ENCODE peak calls at places on chromosome 7, in seven cellular contexts. M, I, G, W, S, R and Y are unnamed samples.

GRCh38 chr7:107414198-107414597 is 55.7 kb upstream of the GPR22 start:
- DNase-seq in M (no peak), I (no peak), G (no peak), W (no peak), S (no peak), R (no peak), Y (no peak)

GRCh38 chr7:19957664-19958063 is 184.2 kb upstream of the TMEM196 start:
- DNase-seq in M (no peak), I (no peak), G (no peak), W (peak), S (no peak), R (no peak), Y (no peak)

GRCh38 chr7:909358-910329 is 33.3 kb downstream of the GET4 start:
- DNase-seq in M (peak), I (peak), G (peak), W (peak), S (no peak), R (no peak), Y (no peak)

GRCh38 chr7:121557034-121557892 is 161.2 kb upstream of the FAM3C start:
- DNase-seq in M (no peak), I (no peak), G (no peak), W (no peak), S (no peak), R (no peak), Y (no peak)

GRCh38 chr7:51647931-51648351 is 331.3 kb upstream of the COBL start:
- DNase-seq in M (no peak), I (no peak), G (peak), W (no peak), S (peak), R (no peak), Y (no peak)

GRCh38 chr7:102942181-102942882 is 29.5 kb downstream of the LRRC17 start:
- DNase-seq in M (no peak), I (no peak), G (no peak), W (no peak), S (no peak), R (no peak), Y (no peak)

GRCh38 chr7:70298780-70299446 is 700.6 kb downstream of the AUTS2 start:
- DNase-seq in M (no peak), I (no peak), G (no peak), W (peak), S (no peak), R (no peak), Y (no peak)

GRCh38 chr7:20219062-20219445 is 1.9 kb upstream of the MACC1 start:
- DNase-seq in M (no peak), I (no peak), G (no peak), W (no peak), S (no peak), R (no peak), Y (no peak)

GRCh38 chr7:80858141-80858903 is 60.5 kb downstream of the SEMA3C start:
- DNase-seq in M (no peak), I (no peak), G (no peak), W (no peak), S (no peak), R (no peak), Y (peak)

GRCh38 chr7:143884978-143885559 is 16.9 kb downstream of the TCAF1 start:
- DNase-seq in M (peak), I (peak), G (peak), W (peak), S (peak), R (peak), Y (no peak)

GRCh38 chr7:29866490-29866930 is 60.2 kb downstream of the WIPF3 start:
- DNase-seq in M (no peak), I (no peak), G (no peak), W (peak), S (peak), R (no peak), Y (no peak)

GRCh38 chr7:83365746-83366145 is 203.1 kb upstream of the PCLO start:
- DNase-seq in M (no peak), I (no peak), G (no peak), W (no peak), S (no peak), R (no peak), Y (no peak)

GRCh38 chr7:123787227-123788007 is 38.6 kb upstream of the WASL start:
- DNase-seq in M (no peak), I (no peak), G (no peak), W (no peak), S (no peak), R (no peak), Y (no peak)

GRCh38 chr7:3279147-3279818 is 21.8 kb upstream of the SDK1 start:
- DNase-seq in M (no peak), I (no peak), G (no peak), W (no peak), S (no peak), R (no peak), Y (no peak)

GRCh38 chr7:135964254-135964653 is 12.9 kb downstream of the MTPN start:
- DNase-seq in M (no peak), I (no peak), G (no peak), W (peak), S (no peak), R (no peak), Y (no peak)

GRCh38 chr7:137078781-137079180 is 210.3 kb downstream of the CHRM2 start:
- DNase-seq in M (no peak), I (no peak), G (no peak), W (no peak), S (no peak), R (no peak), Y (no peak)

GRCh38 chr7:148457310-148457921 is 133.2 kb upstream of the C7orf33 start:
- DNase-seq in M (peak), I (no peak), G (no peak), W (no peak), S (no peak), R (no peak), Y (no peak)

GRCh38 chr7:1271046-1271445 is 38.4 kb downstream of the UNCX start:
- DNase-seq in M (peak), I (no peak), G (no peak), W (no peak), S (peak), R (no peak), Y (no peak)

GRCh38 chr7:47291461-47292051 is 290.4 kb downstream of the TNS3 start:
- DNase-seq in M (no peak), I (no peak), G (no peak), W (peak), S (no peak), R (peak), Y (peak)

GRCh38 chr7:11449316-11449715 is 382.7 kb downstream of the THSD7A start:
- DNase-seq in M (no peak), I (no peak), G (no peak), W (no peak), S (no peak), R (no peak), Y (no peak)

GRCh38 chr7:46387646-46388045 is 466.6 kb upstream of the IGFBP3 start:
- DNase-seq in M (no peak), I (no peak), G (no peak), W (no peak), S (no peak), R (no peak), Y (no peak)

GRCh38 chr7:112195717-112196116 is 10.5 kb downstream of the DOCK4 start:
- DNase-seq in M (no peak), I (no peak), G (no peak), W (no peak), S (peak), R (no peak), Y (no peak)

GRCh38 chr7:119341822-119342221 is 931.2 kb upstream of the KCND2 start:
- DNase-seq in M (no peak), I (no peak), G (no peak), W (no peak), S (no peak), R (no peak), Y (no peak)

GRCh38 chr7:56479748-56480147 is 363.5 kb upstream of the NUPR2 start:
- DNase-seq in M (peak), I (no peak), G (no peak), W (no peak), S (no peak), R (no peak), Y (no peak)

GRCh38 chr7:53596230-53596629 is 560.8 kb downstream of the POM121L12 start:
- DNase-seq in M (no peak), I (peak), G (no peak), W (no peak), S (no peak), R (no peak), Y (no peak)

GRCh38 chr7:131476740-131477139 is 79.7 kb downstream of the PODXL start:
- DNase-seq in M (no peak), I (no peak), G (no peak), W (no peak), S (no peak), R (no peak), Y (no peak)

GRCh38 chr7:151896486-151896885 is 19.6 kb upstream of the PRKAG2 start:
- DNase-seq in M (peak), I (peak), G (peak), W (no peak), S (no peak), R (no peak), Y (no peak)

GRCh38 chr7:142006577-142006976 is 10.9 kb downstream of the MGAM start:
- DNase-seq in M (no peak), I (no peak), G (no peak), W (no peak), S (no peak), R (no peak), Y (no peak)

GRCh38 chr7:141358376-141358775 is 192.8 kb upstream of the AGK start:
- DNase-seq in M (no peak), I (no peak), G (no peak), W (no peak), S (no peak), R (no peak), Y (no peak)